ENCODE peak calls at places on chromosome 3, in eight cellular contexts. R is cardiac muscle cell, U is IMR-90, F is neural progenitor cell, K is lower lobe of right lung, B is DND-41, D is mucosa of descending colon, Y is fibroblast of lung. G is an unnamed sample. For H3K4me1 and H3K36me3, the result is how much of the 10 kb centered on the place peaks cover.

GRCh38 chr3:137854498-137855285 is 90.6 kb downstream of the SOX14 start:
- DNase-seq in R (no peak), D (no peak), B (no peak), U (no peak), F (peak), K (no peak), Y (no peak), G (no peak)

GRCh38 chr3:52399131-52399530 is 45.8 kb downstream of the SEMA3G start:
- DNase-seq in F (no peak), B (no peak), D (no peak), U (no peak), R (no peak), K (peak), Y (no peak), G (peak)

GRCh38 chr3:195224156-195224979 is 46.6 kb downstream of the XXYLT1 start:
- DNase-seq in D (no peak), B (no peak), R (no peak), U (no peak), K (no peak), F (no peak), Y (no peak), G (peak)

GRCh38 chr3:174863488-174863887 is 4.4 kb downstream of the NAALADL2 start:
- DNase-seq in U (peak), R (no peak), K (no peak), D (peak), Y (no peak), F (no peak), B (no peak), G (no peak)

GRCh38 chr3:197440717-197441303 is 115.0 kb downstream of the BDH1 start:
- DNase-seq in D (no peak), R (no peak), B (no peak), Y (no peak), K (no peak), U (no peak), F (no peak), G (peak)

GRCh38 chr3:10357592-10358308 is 36.8 kb upstream of the SEC13 start:
- DNase-seq in U (peak), B (no peak), R (no peak), F (no peak), K (peak), D (no peak), Y (peak), G (no peak)

GRCh38 chr3:169838511-169838910 is 25.8 kb upstream of the LRRC34 start:
- DNase-seq in R (no peak), D (no peak), K (no peak), B (no peak), Y (no peak), F (no peak), U (no peak), G (no peak)

GRCh38 chr3:119681279-119681678 is 4.1 kb upstream of the COX17 start:
- DNase-seq in F (peak), U (peak), Y (peak), K (no peak), R (peak), B (no peak), D (no peak), G (no peak)

GRCh38 chr3:51354766-51355615 is 30.1 kb upstream of the MANF start:
- DNase-seq in F (peak), D (no peak), K (no peak), R (no peak), Y (no peak), U (no peak), B (no peak), G (no peak)

GRCh38 chr3:12869025-12869695 is 27.8 kb upstream of the RPL32 start:
- DNase-seq in R (peak), B (no peak), K (peak), F (peak), U (no peak), D (peak), Y (no peak), G (peak)

GRCh38 chr3:53167418-53168174 is 6.6 kb downstream of the PRKCD start:
- DNase-seq in U (no peak), D (no peak), Y (peak), B (no peak), K (no peak), F (peak), R (no peak), G (no peak)

GRCh38 chr3:58577269-58577821 is at the start of gene FAM107A:
- DNase-seq in F (peak), Y (peak), D (no peak), B (no peak), U (peak), R (no peak), K (no peak), G (no peak)

GRCh38 chr3:152258448-152259302 is 10.1 kb upstream of the MBNL1 start:
- DNase-seq in R (no peak), F (no peak), D (no peak), K (peak), B (no peak), Y (peak), U (peak), G (peak)

GRCh38 chr3:156750191-156750873 is 75.8 kb upstream of the LEKR1 start:
- DNase-seq in B (no peak), U (peak), Y (peak), R (peak), K (no peak), F (peak), D (no peak), G (no peak)

GRCh38 chr3:27326211-27326948 is 42.8 kb downstream of the NEK10 start:
- DNase-seq in F (no peak), Y (peak), U (peak), D (no peak), K (no peak), B (no peak), R (no peak), G (no peak)

GRCh38 chr3:184237211-184237610 is 7.8 kb downstream of the VWA5B2 start:
- DNase-seq in U (no peak), D (no peak), K (peak), B (no peak), R (no peak), F (no peak), Y (no peak), G (no peak)

GRCh38 chr3:48926425-48927392 is 8.1 kb downstream of the ARIH2 start:
- DNase-seq in F (no peak), R (peak), B (no peak), K (no peak), Y (no peak), U (no peak), D (no peak), G (no peak)

GRCh38 chr3:154421067-154421466 is 8.9 kb downstream of the GPR149 start:
- DNase-seq in D (peak), K (no peak), F (peak), B (peak), R (peak), U (no peak), Y (no peak), G (no peak)

GRCh38 chr3:78878011-78878410 is 889.8 kb downstream of the ROBO1 start:
- DNase-seq in R (no peak), D (no peak), U (peak), F (no peak), K (no peak), B (no peak), Y (peak), G (no peak)
- H3K4me1 ChIP-seq in R (under half), D (under half), U (under half), F (under half), K (under half), B (under half), Y (under half), G (under half)

GRCh38 chr3:139043554-139044365 is 932 bp downstream of the PRR23C start:
- DNase-seq in U (no peak), F (no peak), K (no peak), B (no peak), Y (no peak), R (no peak), D (no peak), G (no peak)
- H3K36me3 ChIP-seq in U (under half), F (under half), K (under half), B (under half), Y (under half), R (under half), D (under half), G (under half)

DNA sequence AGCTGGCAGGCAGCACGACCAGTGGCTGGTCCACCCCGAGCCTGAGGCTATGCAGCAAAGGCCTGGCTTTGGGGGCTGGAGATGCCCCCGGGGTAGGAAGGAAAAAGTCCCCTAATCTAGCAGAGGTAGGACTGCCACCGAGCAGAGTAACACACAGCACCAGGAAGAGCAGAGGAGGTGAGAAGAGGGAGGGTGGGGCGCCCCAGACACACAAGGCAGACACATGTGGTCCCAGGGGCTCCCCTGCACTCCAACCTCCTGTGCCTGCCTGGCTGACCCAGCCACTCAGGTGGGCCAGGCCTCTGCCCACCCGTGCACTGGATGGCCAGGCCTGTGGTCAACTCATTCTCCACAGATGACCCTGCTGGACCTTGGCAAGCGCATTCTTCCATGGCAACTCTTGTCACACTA is 112.4 kb downstream of the ADCY5 start:
- DNase-seq in F (no peak), R (no peak), Y (no peak), B (no peak), D (no peak), U (no peak), K (no peak), G (peak)
- H3K4me1 ChIP-seq in F (under half), R (under half), Y (under half), B (under half), D (under half), U (under half), K (under half), G (under half)

GRCh38 chr3:95758707-95759106 is 1055.7 kb upstream of the EPHA6 start:
- DNase-seq in R (no peak), B (no peak), F (no peak), U (no peak), Y (no peak), K (no peak), D (no peak), G (peak)

GRCh38 chr3:95759614-95760301 is 1054.6 kb upstream of the EPHA6 start:
- DNase-seq in F (no peak), D (no peak), R (no peak), Y (no peak), B (no peak), K (no peak), U (no peak), G (peak)
- H3K36me3 ChIP-seq in F (under half), D (under half), R (under half), Y (under half), B (under half), K (under half), U (under half), G (under half)

GRCh38 chr3:123081718-123082369 is 15.0 kb downstream of the PDIA5 start:
- DNase-seq in D (no peak), F (no peak), R (no peak), K (no peak), B (no peak), Y (no peak), U (no peak), G (no peak)

GRCh38 chr3:123082370-123083065 is 15.7 kb downstream of the PDIA5 start:
- DNase-seq in R (no peak), D (no peak), K (no peak), B (no peak), U (no peak), F (no peak), Y (no peak), G (no peak)

GRCh38 chr3:123078101-123078500 is 11.3 kb downstream of the PDIA5 start:
- DNase-seq in Y (no peak), F (no peak), K (no peak), D (no peak), U (no peak), B (no peak), R (no peak), G (no peak)

GRCh38 chr3:123083446-123084124 is 16.8 kb downstream of the PDIA5 start:
- DNase-seq in F (peak), K (no peak), B (no peak), U (no peak), Y (peak), R (no peak), D (no peak), G (no peak)

GRCh38 chr3:123080864-123081562 is 14.2 kb downstream of the PDIA5 start:
- DNase-seq in F (no peak), K (no peak), D (no peak), Y (no peak), U (no peak), R (no peak), B (no peak), G (no peak)
- H3K4me1 ChIP-seq in F (under half), K (half or more), D (under half), Y (under half), U (under half), R (under half), B (under half), G (half or more)

GRCh38 chr3:141291610-141292345 is 60.2 kb downstream of the PXYLP1 start:
- DNase-seq in U (no peak), D (no peak), F (no peak), K (no peak), R (peak), B (no peak), Y (no peak), G (no peak)
- H3K36me3 ChIP-seq in U (under half), D (under half), F (under half), K (under half), R (under half), B (half or more), Y (under half), G (under half)

GRCh38 chr3:105022813-105023212 is 343.9 kb upstream of the ALCAM start:
- DNase-seq in Y (no peak), B (no peak), F (peak), R (no peak), U (no peak), D (no peak), K (no peak), G (no peak)
- H3K4me1 ChIP-seq in Y (under half), B (under half), F (under half), R (under half), U (under half), D (under half), K (under half), G (under half)

DNA sequence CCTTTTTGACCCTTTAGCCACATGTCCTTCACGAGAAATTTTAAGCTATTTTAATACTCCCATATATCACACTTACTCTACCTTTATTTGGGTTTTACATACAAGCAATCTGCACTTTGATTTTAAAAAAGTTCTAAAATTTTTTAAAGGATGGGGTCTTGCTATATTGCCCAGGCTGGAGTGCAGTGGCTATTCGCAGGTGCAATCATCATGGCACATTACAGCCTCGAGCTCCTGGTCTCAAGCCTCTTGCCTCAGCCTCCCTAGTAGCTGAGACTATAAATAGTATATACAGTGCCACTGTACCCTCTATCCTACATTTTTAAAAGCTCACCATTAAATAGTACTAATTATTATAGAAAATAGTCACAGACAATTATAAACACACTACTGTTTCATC is 29.9 kb downstream of the NIT2 start:
- DNase-seq in K (no peak), B (no peak), Y (no peak), R (no peak), D (no peak), U (no peak), F (no peak), G (no peak)
- H3K36me3 ChIP-seq in K (half or more), B (half or more), Y (under half), R (half or more), D (under half), U (under half), F (under half), G (half or more)

GRCh38 chr3:171204942-171205341 is 178.4 kb upstream of the SLC2A2 start:
- DNase-seq in B (no peak), U (no peak), Y (no peak), D (no peak), K (no peak), F (no peak), R (no peak), G (no peak)
- H3K4me1 ChIP-seq in B (under half), U (under half), Y (under half), D (under half), K (under half), F (under half), R (under half), G (under half)

DNA sequence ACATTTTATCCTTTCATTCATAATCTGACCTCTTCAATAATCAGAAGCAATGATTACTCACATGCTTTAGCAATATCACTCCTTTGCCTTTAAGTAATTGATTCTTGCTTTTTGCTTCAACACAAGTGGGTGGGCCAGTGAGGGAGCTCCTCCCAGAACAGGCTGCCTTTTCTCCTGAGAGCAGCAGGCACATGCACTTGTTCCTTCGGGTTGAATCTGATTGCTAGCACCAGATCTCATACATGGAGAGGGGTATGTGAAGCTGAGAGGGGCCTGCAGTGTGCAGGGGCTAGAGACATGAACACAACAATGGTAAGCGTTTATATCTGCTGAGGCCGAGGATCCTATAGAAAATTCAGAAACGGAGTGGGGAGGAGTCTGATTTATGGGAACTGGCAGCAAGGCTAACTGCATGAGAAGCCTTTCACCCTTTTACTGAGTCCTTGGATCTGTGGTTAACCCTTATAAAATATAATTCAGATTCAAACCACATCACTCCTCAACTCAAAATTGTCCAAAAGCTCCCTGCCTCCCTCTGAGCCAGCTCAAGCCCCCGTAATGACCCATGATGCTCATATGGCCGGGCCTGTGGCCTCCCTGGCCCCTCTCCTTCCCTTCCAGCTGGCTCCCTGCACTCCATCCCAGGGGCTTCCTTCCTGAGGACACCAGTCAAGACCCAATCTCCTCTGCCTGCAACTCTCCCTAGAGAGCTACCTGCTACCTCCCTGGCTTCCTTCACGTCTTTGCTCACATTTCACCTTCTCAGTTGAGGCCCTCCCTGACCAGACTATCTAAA is 32.4 kb downstream of the ZNF445 start:
- DNase-seq in F (no peak), U (no peak), B (no peak), R (no peak), Y (no peak), K (no peak), D (no peak), G (no peak)
- H3K36me3 ChIP-seq in F (under half), U (half or more), B (half or more), R (half or more), Y (under half), K (half or more), D (under half), G (under half)